ENCODE peak calls at places on chromosomes 7 and 10, in four cellular contexts. L, W, B and O are unnamed samples.

GRCh38 chr10:132603851-132604533 is 66.4 kb downstream of the INPP5A start:
- DNase-seq in L (no peak), W (no peak), B (no peak), O (peak)

GRCh38 chr10:90087197-90088007 is 386.0 kb downstream of the KIF20B start:
- DNase-seq in L (no peak), W (no peak), B (no peak), O (no peak)

GRCh38 chr10:31620236-31621151 is 301.5 kb downstream of the ZEB1 start:
- DNase-seq in L (no peak), W (peak), B (no peak), O (peak)

GRCh38 chr10:99532687-99533495 is at the start of gene NKX2-3:
- DNase-seq in L (no peak), W (peak), B (no peak), O (no peak)

GRCh38 chr7:42372498-42372897 is 135.5 kb upstream of the GLI3 start:
- DNase-seq in L (no peak), W (no peak), B (no peak), O (no peak)

GRCh38 chr7:73443543-73444255 is 10.1 kb downstream of the FZD9 start:
- DNase-seq in L (no peak), W (peak), B (no peak), O (no peak)

GRCh38 chr10:80408198-80409085 is at the start of gene PRXL2A:
- DNase-seq in L (peak), W (peak), B (peak), O (peak)

GRCh38 chr7:44280993-44281721 is 44.2 kb downstream of the CAMK2B start:
- DNase-seq in L (no peak), W (peak), B (no peak), O (peak)

GRCh38 chr7:77532247-77532646 is 4.8 kb upstream of the PTPN12 start:
- DNase-seq in L (no peak), W (no peak), B (no peak), O (no peak)

GRCh38 chr10:108465871-108466641 is 1301.5 kb upstream of the SORCS1 start:
- DNase-seq in L (peak), W (peak), B (no peak), O (peak)

GRCh38 chr7:91280604-91281003 is 16.4 kb downstream of the FZD1 start:
- DNase-seq in L (no peak), W (no peak), B (no peak), O (no peak)

GRCh38 chr10:77811831-77812430 is 114.6 kb downstream of the DLG5 start:
- DNase-seq in L (no peak), W (no peak), B (no peak), O (peak)

GRCh38 chr10:48574322-48574796 is 30.5 kb downstream of the ARHGAP22 start:
- DNase-seq in L (no peak), W (no peak), B (no peak), O (no peak)

GRCh38 chr10:22340362-22341189 is 4.7 kb upstream of the SPAG6 start:
- DNase-seq in L (peak), W (peak), B (peak), O (peak)

GRCh38 chr7:92527300-92528187 is 776 bp downstream of the PEX1 start:
- DNase-seq in L (peak), W (no peak), B (peak), O (peak)

GRCh38 chr7:28277364-28277763 is 96.8 kb upstream of the JAZF1 start:
- DNase-seq in L (no peak), W (no peak), B (no peak), O (no peak)

GRCh38 chr7:75039709-75040108 is 33.9 kb downstream of the RCC1L start:
- DNase-seq in L (no peak), W (no peak), B (no peak), O (no peak)

GRCh38 chr10:71864861-71865473 is 13.9 kb upstream of the PSAP start:
- DNase-seq in L (no peak), W (no peak), B (no peak), O (no peak)

GRCh38 chr10:33487014-33487776 is 152.7 kb upstream of the NRP1 start:
- DNase-seq in L (no peak), W (no peak), B (no peak), O (no peak)

GRCh38 chr7:41110186-41110585 is 592.7 kb downstream of the INHBA start:
- DNase-seq in L (no peak), W (no peak), B (no peak), O (no peak)

GRCh38 chr10:106898441-106898840 is 266.1 kb downstream of the SORCS1 start:
- DNase-seq in L (no peak), W (no peak), B (no peak), O (no peak)

GRCh38 chr10:122551450-122551849 is 9.1 kb upstream of the DMBT1 start:
- DNase-seq in L (no peak), W (no peak), B (peak), O (no peak)

GRCh38 chr10:125157473-125157865 is 2.9 kb downstream of the CTBP2 start:
- DNase-seq in L (no peak), W (peak), B (no peak), O (no peak)

GRCh38 chr10:38146579-38147333 is 52.6 kb downstream of the ZNF37A start:
- DNase-seq in L (no peak), W (no peak), B (no peak), O (no peak)

GRCh38 chr7:92695308-92696261 is 105.4 kb upstream of the FAM133B start:
- DNase-seq in L (peak), W (no peak), B (no peak), O (no peak)

GRCh38 chr10:130901311-130902165 is 410.0 kb downstream of the TCERG1L start:
- DNase-seq in L (no peak), W (no peak), B (no peak), O (no peak)

GRCh38 chr10:30059209-30060107 is at the start of gene JCAD:
- DNase-seq in L (peak), W (peak), B (peak), O (peak)

DNA sequence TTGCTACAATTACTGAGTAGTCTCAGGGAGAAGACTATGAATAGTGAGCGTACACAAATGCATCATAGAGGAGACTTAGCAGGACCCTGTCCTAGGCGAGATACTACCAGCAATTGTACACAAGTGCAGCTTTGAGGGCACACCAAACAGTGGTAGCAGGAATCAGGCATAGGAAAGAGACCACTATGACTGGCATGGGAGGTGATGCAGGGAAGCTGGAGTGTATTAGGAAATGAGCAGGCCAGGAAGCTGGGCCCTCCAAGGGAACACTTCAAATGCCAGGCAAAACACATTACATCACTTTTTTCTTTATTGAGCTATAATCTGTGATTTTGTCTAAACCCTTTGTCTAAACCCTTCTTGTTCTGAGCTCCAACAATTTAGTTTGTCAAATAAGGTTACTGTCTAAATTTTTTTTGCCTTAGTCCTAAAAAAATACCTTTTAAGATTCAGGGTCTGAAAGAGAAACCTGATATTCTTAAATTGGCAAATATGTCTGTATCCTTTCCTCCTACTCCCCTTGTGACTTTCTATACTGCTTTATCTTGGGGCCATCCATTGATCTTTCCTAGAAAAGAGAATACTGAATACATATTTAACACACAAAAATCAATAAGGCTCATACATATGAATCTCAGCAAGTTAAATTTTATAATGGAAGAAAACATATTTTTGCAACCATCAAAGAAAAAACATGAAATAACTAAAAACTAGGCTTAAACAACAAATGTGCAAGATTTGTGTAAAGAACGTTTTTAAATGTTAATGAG is 193.8 kb upstream of the PHYHIPL start:
- DNase-seq in L (no peak), W (no peak), B (no peak), O (no peak)
- H3K27ac ChIP-seq in L (no peak), W (no peak), B (no peak), O (no peak)

DNA sequence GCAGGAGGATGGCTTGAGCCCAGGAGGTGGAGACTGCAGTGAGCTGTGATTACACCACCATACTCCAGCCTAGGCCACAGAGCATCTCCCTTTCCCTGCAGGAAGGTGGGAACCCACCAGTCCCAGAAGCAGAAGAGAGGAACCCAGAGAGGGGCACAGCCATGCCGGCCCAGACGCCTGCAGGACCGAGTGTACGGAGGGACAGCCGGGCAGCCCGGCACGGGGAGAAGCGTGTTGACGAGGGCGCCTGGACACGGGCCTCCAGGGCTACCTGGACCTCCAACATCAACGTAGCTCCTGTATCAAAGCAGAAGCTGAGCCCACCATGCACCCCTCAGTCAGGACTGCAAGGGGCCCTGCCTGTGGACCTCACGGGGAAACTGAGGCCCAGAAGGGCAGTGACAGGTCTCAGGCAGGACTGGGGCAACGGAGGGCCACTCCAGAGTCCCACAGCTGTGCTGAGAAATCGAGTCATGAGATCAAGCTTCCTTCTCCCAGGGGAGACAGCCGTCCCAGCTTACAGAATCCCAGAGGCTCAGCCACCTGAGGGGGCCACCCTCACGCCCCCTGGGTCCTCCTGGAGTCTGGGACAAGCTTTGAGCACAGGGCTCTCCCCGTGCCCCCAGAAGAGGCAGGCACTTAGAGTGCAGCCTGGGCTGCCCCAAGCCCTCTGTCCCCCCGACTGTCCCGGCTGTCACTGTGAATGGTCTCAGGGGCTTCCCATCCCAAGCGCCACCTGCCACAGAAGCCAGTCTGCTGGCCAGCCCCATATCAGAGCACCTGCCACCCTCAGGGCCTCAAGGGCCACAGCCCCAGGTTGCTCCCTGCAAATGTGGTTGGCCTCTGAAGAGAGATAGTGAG is 43.1 kb downstream of the TNRC18 start:
- DNase-seq in L (no peak), W (no peak), B (no peak), O (no peak)
- TF ChIP-seq CTCF in L (no peak), W (no peak), B (no peak), O (no peak)

DNA sequence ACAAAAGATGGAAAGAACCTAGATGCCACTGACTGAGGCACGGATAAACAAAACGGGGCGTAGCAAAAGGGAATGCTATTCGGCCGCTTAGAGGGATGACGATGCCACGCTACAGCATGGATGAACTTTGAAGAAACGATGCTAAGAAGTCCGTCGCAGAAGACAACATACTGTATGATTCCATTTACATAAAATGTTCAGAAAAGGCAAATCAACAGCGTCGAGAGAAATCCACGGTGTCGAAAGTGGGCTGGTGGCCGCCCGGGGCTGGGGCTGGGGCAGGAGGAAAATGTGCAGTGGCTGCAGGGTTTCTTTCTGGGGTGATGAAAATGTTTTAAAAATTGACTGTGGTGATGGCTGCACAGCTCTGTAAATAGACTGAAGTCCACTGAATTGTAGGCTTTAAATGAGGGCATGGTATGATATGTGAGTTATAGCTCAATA is 24.1 kb downstream of the GNA12 start:
- DNase-seq in L (no peak), W (peak), B (no peak), O (no peak)
- H3K27ac ChIP-seq in L (no peak), W (peak), B (no peak), O (peak)

GRCh38 chr7:132307465-132307864 is 268.8 kb downstream of the PLXNA4 start:
- DNase-seq in L (no peak), W (no peak), B (no peak), O (no peak)
- TF ChIP-seq CTCF in L (no peak), W (no peak), B (no peak), O (no peak)

DNA sequence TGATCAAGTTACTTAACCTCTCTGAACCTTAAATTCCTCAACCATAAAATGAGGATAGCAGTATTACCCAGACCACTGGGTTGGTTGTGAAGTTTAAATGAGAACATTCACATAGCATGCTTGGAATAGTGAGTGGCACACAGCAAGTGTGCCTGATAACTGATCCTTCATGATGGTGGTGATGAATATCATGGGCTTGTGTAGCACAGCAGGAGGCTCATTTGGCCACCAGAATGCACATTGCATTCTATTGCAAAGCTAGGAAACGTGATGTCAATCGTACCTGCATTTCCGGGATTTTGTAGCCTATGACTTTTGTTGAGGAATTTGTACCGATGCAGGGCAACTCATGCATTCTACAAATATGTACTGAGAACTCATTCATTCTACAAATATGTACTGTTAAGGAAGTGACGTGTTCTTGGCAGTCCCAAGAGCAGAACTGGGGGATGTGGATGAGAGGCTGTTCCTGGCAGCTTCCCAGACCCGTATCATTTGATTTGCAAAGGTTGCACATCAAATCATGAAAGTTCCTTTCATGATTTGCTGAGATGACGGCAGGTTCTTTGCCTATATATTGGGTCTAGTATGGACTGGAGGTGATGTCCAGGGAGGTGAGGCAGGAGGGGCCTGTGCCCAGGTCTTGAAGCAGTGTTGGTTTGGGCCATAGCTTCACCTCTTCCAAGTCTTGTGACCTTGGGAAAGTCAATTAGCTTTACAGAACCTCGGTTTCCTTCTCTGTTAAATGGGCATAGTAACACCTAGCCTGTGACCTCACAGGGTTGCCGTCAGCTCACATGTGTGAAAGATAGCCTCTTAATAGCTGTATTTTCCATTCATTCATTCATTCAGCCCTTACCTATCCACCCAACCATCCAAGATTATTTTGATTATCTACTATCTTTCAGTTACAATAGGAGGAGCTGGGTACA is 94.7 kb upstream of the SMNDC1 start:
- DNase-seq in L (no peak), W (no peak), B (no peak), O (peak)
- H3K27ac ChIP-seq in L (no peak), W (no peak), B (no peak), O (peak)

GRCh38 chr10:15167411-15168295 is 840 bp downstream of the NMT2 start:
- DNase-seq in L (peak), W (peak), B (peak), O (peak)
- TF ChIP-seq CTCF in L (peak), W (peak), B (no peak), O (peak)

GRCh38 chr7:95101422-95101821 is 194.0 kb downstream of the PPP1R9A start:
- DNase-seq in L (no peak), W (no peak), B (no peak), O (no peak)

GRCh38 chr7:95104739-95105138 is 197.3 kb downstream of the PPP1R9A start:
- DNase-seq in L (peak), W (no peak), B (no peak), O (no peak)

GRCh38 chr7:95110707-95111106 is 203.3 kb downstream of the PPP1R9A start:
- DNase-seq in L (no peak), W (no peak), B (no peak), O (no peak)

GRCh38 chr7:95102662-95103061 is 195.3 kb downstream of the PPP1R9A start:
- DNase-seq in L (no peak), W (no peak), B (no peak), O (no peak)

DNA sequence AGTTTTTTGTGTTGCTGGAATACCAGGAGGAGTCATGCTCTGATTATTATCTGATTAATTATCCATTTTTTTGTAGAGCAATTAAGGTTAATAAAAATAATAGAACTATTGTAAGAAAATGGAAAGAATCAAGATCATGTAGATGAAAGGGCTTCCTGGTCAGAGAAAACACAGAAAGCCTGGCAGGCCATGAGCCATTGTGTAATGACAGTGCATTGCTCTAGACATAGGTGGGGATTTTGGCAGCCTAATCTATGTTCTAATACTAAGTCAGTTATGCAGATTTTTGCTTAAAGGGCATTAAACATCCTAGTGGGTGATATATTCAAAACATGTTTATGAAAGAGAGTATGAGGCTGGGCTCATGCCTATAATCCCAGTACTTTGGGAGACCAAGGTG is 198.2 kb downstream of the PPP1R9A start:
- DNase-seq in L (no peak), W (no peak), B (no peak), O (no peak)
- H3K27ac ChIP-seq in L (no peak), W (peak), B (no peak), O (no peak)